ENCODE peak calls at places on chromosomes 16 and 17, in four cellular contexts. S is ovary, K is cardiac muscle cell, Q is mucosa of gallbladder. D is an unnamed sample.

GRCh38 chr17:43576563-43577229 is 30.6 kb upstream of the ETV4 start:
- DNase-seq in S (peak), K (peak), Q (peak), D (peak)

GRCh38 chr16:57758331-57759117 is 23.0 kb downstream of the KATNB1 start:
- DNase-seq in Q (no peak), S (no peak), K (no peak), D (no peak)

GRCh38 chr16:62445909-62446308 is 409.7 kb upstream of the CDH8 start:
- DNase-seq in Q (no peak), K (no peak), S (no peak), D (no peak)

GRCh38 chr17:67990909-67991308 is 5.4 kb downstream of the C17orf58 start:
- DNase-seq in S (no peak), K (no peak), Q (no peak), D (no peak)

GRCh38 chr17:32795339-32795979 is 81.5 kb downstream of the MYO1D start:
- DNase-seq in S (no peak), K (no peak), Q (peak), D (no peak)

GRCh38 chr17:68627956-68628355 is 26.8 kb upstream of the FAM20A start:
- DNase-seq in Q (peak), K (peak), S (no peak), D (no peak)

GRCh38 chr16:26334218-26335111 is 642.7 kb downstream of the HS3ST4 start:
- DNase-seq in Q (no peak), S (no peak), K (no peak), D (no peak)

GRCh38 chr16:90020260-90020837 is 1.1 kb upstream of the DBNDD1 start:
- DNase-seq in Q (no peak), S (no peak), K (no peak), D (no peak)

GRCh38 chr16:2711370-2712062 is 8.5 kb downstream of the PRSS27 start:
- DNase-seq in K (no peak), S (no peak), Q (no peak), D (no peak)

GRCh38 chr16:87366288-87366687 is 17.3 kb downstream of the FBXO31 start:
- DNase-seq in S (no peak), K (no peak), Q (no peak), D (no peak)

GRCh38 chr16:27245276-27246231 is 23.0 kb downstream of the NSMCE1 start:
- DNase-seq in S (peak), Q (peak), K (peak), D (no peak)

GRCh38 chr17:21283482-21284318 is 811 bp upstream of the MAP2K3 start:
- DNase-seq in K (peak), S (peak), Q (no peak), D (no peak)

GRCh38 chr16:8675183-8676159 is 1.1 kb downstream of the ABAT start:
- DNase-seq in S (peak), Q (no peak), K (peak), D (no peak)

GRCh38 chr16:85637808-85638186 is 24.7 kb downstream of the GSE1 start:
- DNase-seq in K (no peak), Q (no peak), S (no peak), D (no peak)

GRCh38 chr17:76532072-76532651 is 5.3 kb downstream of the CYGB start:
- DNase-seq in K (peak), Q (no peak), S (no peak), D (no peak)

GRCh38 chr17:38710603-38710962 is 5.5 kb downstream of the MLLT6 start:
- DNase-seq in Q (no peak), K (no peak), S (no peak), D (no peak)

GRCh38 chr17:18065546-18065945 is 22.2 kb upstream of the DRG2 start:
- DNase-seq in Q (no peak), S (no peak), K (no peak), D (no peak)

GRCh38 chr16:49442805-49443204 is 69.2 kb downstream of the C16orf78 start:
- DNase-seq in K (no peak), Q (no peak), S (no peak), D (no peak)

GRCh38 chr16:79897444-79898146 is 297.1 kb upstream of the MAF start:
- DNase-seq in S (no peak), K (peak), Q (peak), D (no peak)

GRCh38 chr17:2892305-2892971 is 96.2 kb downstream of the RAP1GAP2 start:
- DNase-seq in K (peak), Q (peak), S (no peak), D (no peak)

GRCh38 chr17:48074322-48075054 is 26.3 kb downstream of the NFE2L1 start:
- DNase-seq in Q (peak), K (peak), S (peak), D (peak)

GRCh38 chr17:44826123-44826790 is 3.8 kb downstream of the GJC1 start:
- DNase-seq in K (no peak), Q (no peak), S (no peak), D (no peak)

GRCh38 chr16:29148867-29149272 is 164.0 kb downstream of the LAT start:
- DNase-seq in K (no peak), Q (peak), S (no peak), D (no peak)

GRCh38 chr17:80882926-80883685 is 108.5 kb upstream of the CHMP6 start:
- DNase-seq in Q (no peak), K (no peak), S (no peak), D (no peak)

GRCh38 chr17:62703269-62703775 is 75.9 kb downstream of the MRC2 start:
- DNase-seq in Q (peak), S (peak), K (no peak), D (no peak)

GRCh38 chr17:74005790-74006189 is 197.7 kb upstream of the RPL38 start:
- DNase-seq in K (no peak), S (no peak), Q (no peak), D (no peak)

GRCh38 chr17:18138065-18138749 is 29.7 kb downstream of the MYO15A start:
- DNase-seq in Q (no peak), K (no peak), S (no peak), D (no peak)

GRCh38 chr16:66925322-66925840 is at the start of gene RRAD:
- DNase-seq in K (peak), Q (no peak), S (peak), D (peak)

GRCh38 chr16:68257251-68257905 is 6.9 kb upstream of the SLC7A6 start:
- DNase-seq in Q (no peak), S (no peak), K (no peak), D (no peak)

GRCh38 chr16:74035816-74036215 is 260.8 kb upstream of the PSMD7 start:
- DNase-seq in Q (no peak), S (no peak), K (peak), D (no peak)

GRCh38 chr16:57231821-57232350 is 13.2 kb upstream of the ARL2BP start:
- DNase-seq in Q (no peak), S (no peak), K (peak), D (no peak)

GRCh38 chr17:57480438-57481196 is 224.3 kb downstream of the MSI2 start:
- DNase-seq in K (peak), S (no peak), Q (no peak), D (no peak)

GRCh38 chr17:33506889-33507650 is 214.0 kb upstream of the ASIC2 start:
- DNase-seq in K (peak), S (no peak), Q (no peak), D (no peak)

GRCh38 chr17:72407336-72408121 is 286.7 kb downstream of the SOX9 start:
- DNase-seq in S (peak), K (peak), Q (peak), D (no peak)

GRCh38 chr17:36482611-36483504 is 3.6 kb upstream of the ZNHIT3 start:
- DNase-seq in K (peak), Q (peak), S (peak), D (no peak)

GRCh38 chr17:27950995-27951394 is 57.8 kb upstream of the LYRM9 start:
- DNase-seq in S (no peak), K (no peak), Q (no peak), D (no peak)

GRCh38 chr17:61411114-61411943 is 11.7 kb downstream of the TBX2 start:
- DNase-seq in S (peak), Q (peak), K (peak), D (no peak)

GRCh38 chr17:8487130-8487645 is 51.5 kb downstream of the NDEL1 start:
- DNase-seq in Q (no peak), K (no peak), S (no peak), D (no peak)

D was measured in substantia nigra.